ENCODE peak calls at places on chromosomes 13 and 19, in ten cellular contexts. N is frontal cortex; G is central memory CD8-positive, alpha-beta T cell; Q is kidney; Y is stimulated activated CD8-positive, alpha-beta memory T cell treated with anti-CD3 and anti-CD28 coated beads, Interleukin-2, amount 100 ng/mL, for 1 hour; W is AG10803; R is T-cell; M is fibroblast of the conjunctiva; B is hepatocyte; D is non-pigmented ciliary epithelial cell. C is an unnamed sample.

GRCh38 chr19:16661480-16662034 is 618 bp downstream of the TMEM38A start:
- DNase-seq in M (no peak), G (no peak), W (no peak), B (peak; percentile 24), D (no peak), N (no peak), Y (no peak), R (no peak), Q (peak; percentile 84), C (no peak)

GRCh38 chr19:37963190-37963947 is 56.4 kb downstream of the SIPA1L3 start:
- DNase-seq in R (no peak), N (no peak), Q (no peak), D (no peak), Y (no peak), G (no peak), M (no peak), B (no peak), W (peak; percentile 89), C (no peak)

GRCh38 chr19:1324792-1325567 is 39.3 kb downstream of the EFNA2 start:
- DNase-seq in W (peak; percentile 67), B (no peak), Q (no peak), R (peak; percentile 16), D (peak; percentile 8), G (no peak), M (peak; percentile 77), Y (no peak), N (peak; percentile 76), C (peak; percentile 80)

GRCh38 chr19:17479325-17479791 is 9.0 kb downstream of the SLC27A1 start:
- DNase-seq in M (no peak), G (no peak), N (no peak), Y (no peak), D (no peak), R (no peak), B (no peak), W (peak; percentile 92), Q (no peak), C (peak; percentile 77)

GRCh38 chr19:16846901-16847300 is 17.7 kb downstream of the SIN3B start:
- DNase-seq in Q (no peak), D (no peak), B (no peak), Y (no peak), R (no peak), W (no peak), N (no peak), M (no peak), G (no peak), C (no peak)

GRCh38 chr19:39390759-39391592 is at the start of the genes MED29 and PAF1:
- DNase-seq in M (peak; percentile 100), D (peak; percentile 99), G (peak; percentile 98), Q (peak; percentile 99), W (peak; percentile 99), N (peak; percentile 98), R (peak; percentile 94), B (peak; percentile 99), Y (peak; percentile 84), C (peak; percentile 100)

GRCh38 chr19:6279931-6280591 is at the start of gene MLLT1:
- DNase-seq in N (peak; percentile 100), R (peak; percentile 92), Q (peak; percentile 99), D (peak; percentile 77), W (peak; percentile 99), B (peak; percentile 98), G (peak; percentile 86), M (peak; percentile 93), Y (peak; percentile 90), C (peak; percentile 97)

GRCh38 chr19:3725640-3726310 is 17.6 kb downstream of the TJP3 start:
- DNase-seq in G (no peak), N (no peak), W (no peak), M (no peak), R (no peak), Q (peak; percentile 91), B (peak; percentile 58), D (no peak), Y (no peak), C (peak; percentile 30)

GRCh38 chr19:29264897-29265296 is 51.9 kb upstream of the UQCRFS1 start:
- DNase-seq in N (no peak), B (no peak), M (no peak), D (no peak), R (no peak), G (no peak), W (no peak), Q (no peak), Y (no peak), C (no peak)

GRCh38 chr19:827710-828321 is at the start of gene AZU1:
- DNase-seq in G (no peak), W (no peak), Y (no peak), B (no peak), Q (peak; percentile 71), D (no peak), R (no peak), M (no peak), N (no peak), C (no peak)

GRCh38 chr13:24982333-24982999 is 113.5 kb upstream of the PABPC3 start:
- DNase-seq in Q (no peak), B (no peak), D (no peak), R (no peak), N (no peak), W (no peak), Y (no peak), G (no peak), M (no peak), C (no peak)

GRCh38 chr13:85265296-85265695 is 533.9 kb downstream of the SLITRK6 start:
- DNase-seq in D (no peak), Y (no peak), Q (no peak), R (no peak), M (no peak), B (no peak), N (no peak), W (no peak), G (no peak), C (no peak)

GRCh38 chr13:93230466-93230865 is 3.9 kb downstream of the GPC6 start:
- DNase-seq in W (peak; percentile 90), R (no peak), M (peak; percentile 82), G (no peak), Y (no peak), Q (no peak), B (peak; percentile 22), D (no peak), N (no peak), C (peak; percentile 55)

GRCh38 chr19:41758846-41759245 is 3.5 kb downstream of the CEACAM6 start:
- DNase-seq in G (no peak), R (no peak), Y (no peak), Q (no peak), D (no peak), W (no peak), N (no peak), M (no peak), B (no peak), C (peak; percentile 43)

GRCh38 chr13:43041368-43041921 is 18.1 kb downstream of the DNAJC15 start:
- DNase-seq in M (no peak), Q (no peak), N (no peak), R (no peak), B (no peak), G (no peak), Y (no peak), W (no peak), D (no peak), C (no peak)

GRCh38 chr13:73519720-73520119 is 460.9 kb downstream of the KLF5 start:
- DNase-seq in R (no peak), G (no peak), Y (no peak), N (no peak), B (no peak), M (no peak), Q (no peak), W (no peak), D (no peak), C (no peak)

GRCh38 chr19:39416152-39416551 is 3.7 kb downstream of the PLEKHG2 start:
- DNase-seq in Q (no peak), D (no peak), M (no peak), R (no peak), Y (no peak), W (no peak), G (no peak), N (no peak), B (no peak), C (no peak)

GRCh38 chr13:67366533-67366932 is 136.4 kb upstream of the PCDH9 start:
- DNase-seq in R (no peak), Q (no peak), G (no peak), Y (no peak), B (peak; percentile 22), M (no peak), N (no peak), D (no peak), W (peak; percentile 5), C (peak; percentile 52)

GRCh38 chr13:36000028-36000427 is 131.2 kb downstream of the DCLK1 start:
- DNase-seq in B (no peak), R (no peak), W (no peak), Y (no peak), Q (no peak), G (no peak), M (no peak), D (no peak), N (no peak), C (no peak)

GRCh38 chr13:112556600-112556999 is 31.4 kb downstream of the TUBGCP3 start:
- DNase-seq in Q (no peak), R (no peak), Y (no peak), N (no peak), W (no peak), B (no peak), D (no peak), M (no peak), G (no peak), C (no peak)

GRCh38 chr13:95641291-95641811 is 3.2 kb downstream of the DZIP1 start:
- DNase-seq in B (peak; percentile 10), R (no peak), D (no peak), G (no peak), Q (peak; percentile 75), N (no peak), W (peak; percentile 17), M (no peak), Y (no peak), C (peak; percentile 13)

GRCh38 chr19:23817519-23817918 is 58.8 kb upstream of the ZNF681 start:
- DNase-seq in Q (no peak), Y (no peak), R (peak; percentile 41), D (peak; percentile 9), B (peak; percentile 47), G (no peak), N (no peak), M (no peak), W (no peak), C (peak; percentile 60)

GRCh38 chr13:107867701-107868661 is 347.4 kb downstream of the LIG4 start:
- DNase-seq in Q (peak; percentile 75), M (no peak), G (no peak), N (peak; percentile 59), W (no peak), D (no peak), Y (no peak), R (no peak), B (peak; percentile 76), C (peak; percentile 20)

GRCh38 chr19:41871573-41872383 is 5.3 kb upstream of the CD79A start:
- DNase-seq in R (peak; percentile 55), M (no peak), Y (peak; percentile 33), N (no peak), D (no peak), Q (peak; percentile 74), G (peak; percentile 66), W (no peak), B (no peak), C (peak; percentile 38)

GRCh38 chr13:59877933-59878332 is 285.8 kb downstream of the DIAPH3 start:
- DNase-seq in M (peak; percentile 50), B (no peak), Q (no peak), Y (no peak), G (no peak), W (peak; percentile 82), R (no peak), N (no peak), D (no peak), C (no peak)

GRCh38 chr13:30739646-30740642 is 4.6 kb downstream of the ALOX5AP start:
- DNase-seq in M (no peak), R (peak; percentile 57), W (peak; percentile 55), B (no peak), N (no peak), G (peak; percentile 41), Y (peak; percentile 37), D (peak; percentile 79), Q (no peak), C (peak; percentile 88)

GRCh38 chr19:49684251-49684982 is 5.0 kb upstream of the ADM5 start:
- DNase-seq in Q (no peak), Y (no peak), B (peak; percentile 19), M (no peak), D (no peak), W (no peak), N (no peak), R (no peak), G (no peak), C (peak; percentile 38)

GRCh38 chr19:35715981-35716734 is 1.6 kb upstream of the KMT2B start:
- DNase-seq in M (no peak), D (no peak), R (no peak), W (peak; percentile 36), N (peak; percentile 68), Q (peak; percentile 90), B (peak; percentile 80), G (no peak), Y (no peak), C (no peak)

C was measured in ELR.